ENCODE peak calls at places on chromosomes 3 and 15, in five cellular contexts. M, D, Y, L and J are unnamed samples. For H3K27me3, the result is how much of the 10 kb centered on the place peaks cover.

GRCh38 chr3:48565186-48565585 is 1.6 kb upstream of the UCN2 start:
- DNase-seq in Y (no peak), M (no peak), L (no peak), D (no peak), J (no peak)

GRCh38 chr3:17407576-17407975 is 334.9 kb downstream of the TBC1D5 start:
- DNase-seq in D (no peak), L (no peak), M (no peak), Y (no peak), J (no peak)

GRCh38 chr3:5012398-5012797 is 33.2 kb downstream of the BHLHE40 start:
- DNase-seq in M (no peak), D (no peak), Y (no peak), L (no peak), J (no peak)

GRCh38 chr3:9400626-9401025 is 3.2 kb downstream of the SETD5 start:
- DNase-seq in L (no peak), D (peak), M (no peak), Y (no peak), J (no peak)

GRCh38 chr3:4139462-4140140 is 163.6 kb upstream of the SETMAR start:
- DNase-seq in L (no peak), Y (no peak), D (no peak), M (no peak), J (no peak)

GRCh38 chr3:69649120-69649519 is 90.1 kb upstream of the MITF start:
- DNase-seq in D (no peak), M (peak), Y (no peak), L (no peak), J (peak)

GRCh38 chr3:99419111-99419510 is 219.3 kb upstream of the COL8A1 start:
- DNase-seq in D (peak), L (no peak), M (no peak), Y (no peak), J (no peak)

GRCh38 chr15:79265167-79265566 is 17.4 kb upstream of the ANKRD34C start:
- DNase-seq in Y (no peak), L (no peak), D (no peak), M (no peak), J (peak)

GRCh38 chr3:47479826-47480160 is 4.1 kb upstream of the SCAP start:
- DNase-seq in M (no peak), D (no peak), L (no peak), Y (no peak), J (no peak)

GRCh38 chr3:126540342-126540849 is 16.4 kb downstream of the CHST13 start:
- DNase-seq in M (peak), Y (peak), D (peak), L (peak), J (peak)

GRCh38 chr15:91866971-91867372 is 13.5 kb downstream of the SLCO3A1 start:
- DNase-seq in D (peak), L (peak), Y (peak), M (peak), J (peak)

GRCh38 chr3:144995856-144996255 is 1024.2 kb downstream of the DIPK2A start:
- DNase-seq in Y (no peak), M (no peak), D (no peak), L (no peak), J (no peak)

GRCh38 chr15:35126236-35126635 is 41.1 kb upstream of the NANOGP8 start:
- DNase-seq in D (no peak), L (no peak), M (no peak), Y (no peak), J (no peak)

GRCh38 chr15:82679626-82680199 is 30.0 kb downstream of the AP3B2 start:
- DNase-seq in D (no peak), M (no peak), Y (no peak), L (no peak), J (no peak)
- H3K27me3 ChIP-seq in D (under half), M (under half), Y (under half), L (under half), J (under half)

DNA sequence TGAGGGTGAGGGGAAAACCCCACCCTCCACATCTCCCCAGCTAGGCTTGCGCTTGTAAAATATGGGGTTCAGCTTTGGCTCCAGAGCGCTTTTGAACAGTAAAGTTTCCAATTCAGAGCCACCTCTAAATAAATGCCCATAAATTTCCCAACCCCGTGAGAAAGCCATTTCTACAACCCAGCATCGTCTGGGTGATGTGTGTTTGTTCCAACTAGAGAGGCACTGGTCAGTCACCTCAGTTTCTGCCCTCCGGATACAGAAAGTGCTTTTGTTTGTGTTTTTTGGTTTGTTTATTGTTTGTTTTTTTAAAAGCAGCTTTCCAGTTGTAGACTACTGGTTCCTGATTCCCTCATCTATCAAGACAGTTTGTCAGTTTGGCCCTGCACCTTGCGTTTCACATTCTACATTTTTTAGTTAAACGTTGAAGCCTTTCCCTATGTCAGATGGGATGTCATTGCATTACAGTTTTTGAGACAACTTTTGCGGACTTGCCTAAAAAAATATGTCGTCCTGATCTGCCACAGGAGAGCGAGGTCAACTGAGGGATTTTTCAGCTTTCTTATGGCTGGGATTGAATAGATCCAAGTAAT is 15.0 kb upstream of the SOX2 start:
- DNase-seq in D (no peak), M (no peak), Y (no peak), L (no peak), J (no peak)
- H3K27me3 ChIP-seq in D (under half), M (under half), Y (under half), L (half or more), J (under half)

DNA sequence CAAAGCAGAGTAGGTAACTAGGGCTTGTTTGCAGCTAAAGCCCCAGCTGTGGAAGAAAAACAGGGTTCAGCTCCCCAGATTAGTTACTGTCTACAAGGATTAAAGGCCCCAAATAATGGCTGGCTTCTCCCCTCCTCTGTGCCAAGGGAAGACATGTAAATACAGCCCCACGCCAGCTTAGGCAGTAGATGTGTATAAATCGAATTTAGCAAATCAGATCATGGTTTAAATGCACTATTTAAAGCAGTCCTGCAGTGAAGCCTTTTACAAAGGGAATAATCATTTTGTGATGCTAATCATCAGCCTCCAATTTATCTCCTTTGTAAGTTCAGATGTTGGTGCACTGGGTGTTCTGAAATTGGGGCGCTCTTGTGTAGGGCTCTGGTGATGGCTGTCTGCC is 46.7 kb upstream of the POLG start:
- DNase-seq in M (no peak), D (no peak), L (no peak), Y (no peak), J (no peak)
- H3K27me3 ChIP-seq in M (under half), D (half or more), L (under half), Y (under half), J (under half)

GRCh38 chr15:66152650-66153049 is 100.9 kb downstream of the MEGF11 start:
- DNase-seq in D (no peak), Y (no peak), L (no peak), M (no peak), J (no peak)

GRCh38 chr15:66153549-66154415 is 99.8 kb downstream of the MEGF11 start:
- DNase-seq in D (no peak), L (no peak), Y (no peak), M (no peak), J (no peak)

GRCh38 chr15:66156310-66156975 is 97.1 kb downstream of the MEGF11 start:
- DNase-seq in L (no peak), D (no peak), M (no peak), Y (no peak), J (no peak)

GRCh38 chr15:66154581-66154980 is 99.0 kb downstream of the MEGF11 start:
- DNase-seq in D (no peak), Y (no peak), L (no peak), M (no peak), J (no peak)

DNA sequence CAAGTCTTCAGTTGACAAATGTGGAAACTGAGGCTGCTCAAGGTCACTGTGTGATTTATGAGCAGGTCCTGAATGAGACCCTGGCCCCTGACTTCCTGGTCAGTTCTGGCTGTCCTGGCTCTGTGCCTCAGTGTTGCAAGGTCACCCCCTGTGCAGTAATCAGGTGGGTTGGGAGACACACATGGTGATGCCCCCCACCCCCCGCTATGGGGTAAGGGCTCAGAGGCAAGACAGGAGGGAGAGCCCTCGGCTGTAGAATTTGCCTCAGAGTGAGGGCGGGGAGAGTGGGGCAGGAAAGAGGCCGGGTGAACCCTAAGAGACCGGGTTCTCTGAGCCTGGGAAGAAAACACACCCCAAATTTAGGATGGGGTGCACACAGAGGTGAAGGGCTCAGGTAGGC is 98.5 kb downstream of the MEGF11 start:
- DNase-seq in Y (no peak), M (no peak), D (no peak), L (no peak), J (no peak)
- H3K27me3 ChIP-seq in Y (under half), M (under half), D (half or more), L (under half), J (under half)

GRCh38 chr15:98395974-98396627 is 252.2 kb upstream of the IGF1R start:
- DNase-seq in Y (no peak), M (no peak), L (no peak), D (no peak), J (no peak)

GRCh38 chr15:98397411-98397810 is 250.9 kb upstream of the IGF1R start:
- DNase-seq in Y (no peak), D (no peak), M (no peak), L (no peak), J (no peak)

GRCh38 chr15:98400120-98400519 is 248.2 kb upstream of the IGF1R start:
- DNase-seq in Y (no peak), L (no peak), D (no peak), M (no peak), J (no peak)

GRCh38 chr15:98401029-98401428 is 247.3 kb upstream of the IGF1R start:
- DNase-seq in L (peak), D (no peak), Y (no peak), M (no peak), J (no peak)

GRCh38 chr15:98398886-98399285 is 249.5 kb upstream of the IGF1R start:
- DNase-seq in M (no peak), D (no peak), Y (no peak), L (no peak), J (no peak)
- H3K27me3 ChIP-seq in M (under half), D (under half), Y (under half), L (under half), J (under half)

GRCh38 chr15:95620934-95621579 is 709.4 kb upstream of the NR2F2 start:
- DNase-seq in D (peak), L (no peak), M (peak), Y (no peak), J (no peak)
- H3K27me3 ChIP-seq in D (under half), L (under half), M (under half), Y (under half), J (under half)

GRCh38 chr15:82635798-82636197 is 11.4 kb downstream of the CPEB1 start:
- DNase-seq in D (no peak), Y (no peak), L (no peak), M (no peak), J (no peak)
- H3K27me3 ChIP-seq in D (under half), Y (under half), L (under half), M (under half), J (under half)